ENCODE peak calls at places on chromosomes 6 and 20, in nine cellular contexts. K is endodermal cell, Z is T-helper 22 cell, X is foreskin fibroblast, P is IMR-90, I is neural progenitor cell, R is NCI-H2081, M is NCI-H1048, O is spleen. G is an unnamed sample.

GRCh38 chr6:169370666-169371343 is 117.2 kb upstream of the THBS2 start:
- DNase-seq in O (no peak), R (no peak), M (no peak), K (no peak), Z (no peak), P (no peak), I (no peak), X (no peak), G (peak; percentile 6)

GRCh38 chr6:159894991-159895390 is 4.2 kb downstream of the MAS1 start:
- DNase-seq in X (no peak), K (no peak), R (no peak), O (no peak), P (no peak), Z (no peak), M (no peak), I (no peak), G (no peak)

GRCh38 chr20:36585410-36586125 is 12.2 kb downstream of the TGIF2 start:
- DNase-seq in K (peak; percentile 84), I (peak; percentile 23), X (peak; percentile 83), P (peak; percentile 20), M (no peak), R (peak; percentile 17), Z (no peak), O (no peak), G (no peak)

GRCh38 chr6:404685-405423 is 13.3 kb downstream of the IRF4 start:
- DNase-seq in M (no peak), Z (no peak), K (no peak), X (no peak), R (no peak), P (no peak), I (no peak), O (no peak), G (no peak)

GRCh38 chr20:51178153-51178552 is 155.2 kb upstream of the KCNG1 start:
- DNase-seq in I (no peak), X (no peak), K (no peak), R (no peak), P (no peak), O (no peak), M (no peak), Z (no peak), G (no peak)

GRCh38 chr6:36907781-36908180 is 22.0 kb downstream of the C6orf89 start:
- DNase-seq in R (peak; percentile 70), Z (no peak), P (peak; percentile 36), X (no peak), M (no peak), I (peak; percentile 16), K (no peak), O (no peak), G (peak; percentile 62)

GRCh38 chr20:49450281-49450707 is 32.2 kb downstream of the KCNB1 start:
- DNase-seq in O (no peak), K (peak; percentile 63), M (no peak), I (peak; percentile 59), P (no peak), Z (no peak), R (peak; percentile 86), X (peak; percentile 10), G (no peak)

GRCh38 chr6:27791182-27791939 is 120.8 kb downstream of the OR2B2 start:
- DNase-seq in M (no peak), K (peak; percentile 87), P (peak; percentile 87), R (peak; percentile 81), Z (no peak), X (peak; percentile 91), I (peak; percentile 65), O (no peak), G (peak; percentile 88)

GRCh38 chr6:76000629-76001028 is 71.8 kb downstream of the IMPG1 start:
- DNase-seq in K (no peak), O (no peak), X (no peak), I (no peak), Z (no peak), M (no peak), P (no peak), R (no peak), G (no peak)

GRCh38 chr6:100493206-100493888 is 28.6 kb upstream of the SIM1 start:
- DNase-seq in M (no peak), P (no peak), I (no peak), Z (no peak), O (no peak), X (no peak), R (no peak), K (peak; percentile 72), G (no peak)

GRCh38 chr20:37538003-37538402 is 10.3 kb upstream of the BLCAP start:
- DNase-seq in R (no peak), X (peak; percentile 83), I (no peak), K (peak; percentile 38), M (no peak), O (peak; percentile 13), Z (no peak), P (peak; percentile 55), G (peak; percentile 63)

GRCh38 chr6:20708367-20709124 is 174.3 kb downstream of the CDKAL1 start:
- DNase-seq in R (no peak), M (no peak), X (no peak), I (peak; percentile 40), Z (no peak), P (peak; percentile 31), O (no peak), K (no peak), G (peak; percentile 57)

GRCh38 chr6:15077964-15078363 is 167.9 kb upstream of the JARID2 start:
- DNase-seq in X (no peak), K (peak; percentile 95), I (peak; percentile 84), R (peak; percentile 50), M (no peak), O (no peak), Z (no peak), P (no peak), G (no peak)

GRCh38 chr6:86477510-86478166 is 459.7 kb upstream of the HTR1E start:
- DNase-seq in Z (no peak), X (no peak), O (no peak), P (no peak), K (peak; percentile 61), R (no peak), M (no peak), I (peak; percentile 70), G (no peak)

GRCh38 chr20:25321991-25322390 is 68.6 kb downstream of the ABHD12 start:
- DNase-seq in Z (no peak), O (no peak), X (no peak), M (no peak), K (no peak), R (no peak), I (no peak), P (no peak), G (peak; percentile 20)

GRCh38 chr6:127301199-127301700 is 34.6 kb downstream of the RNF146 start:
- DNase-seq in O (no peak), R (no peak), X (no peak), P (peak; percentile 65), Z (no peak), K (no peak), I (no peak), M (no peak), G (no peak)

GRCh38 chr20:32189691-32190607 is 17.6 kb downstream of the PLAGL2 start:
- DNase-seq in I (peak; percentile 90), O (peak; percentile 81), R (no peak), M (no peak), X (peak; percentile 67), K (peak; percentile 89), Z (no peak), P (peak; percentile 11), G (peak; percentile 36)

G was measured in iris pigment epithelial cell.